ENCODE peak calls at places on chromosomes 7 and 10, in six cellular contexts. Y is heart left ventricle, D is IMR-90, A is AG04450, J is A549, X is psoas muscle. O is an unnamed sample.

GRCh38 chr7:37592366-37592765 is 91.2 kb upstream of the GPR141 start:
- DNase-seq in Y (no peak), X (no peak), D (no peak), A (no peak), J (no peak), O (no peak)

GRCh38 chr7:22574756-22575517 is 74.9 kb upstream of the STEAP1B start:
- DNase-seq in J (no peak), Y (no peak), D (no peak), X (no peak), A (no peak), O (no peak)

GRCh38 chr7:25720427-25720826 is 431.6 kb upstream of the NFE2L3 start:
- DNase-seq in A (no peak), D (peak), J (peak), Y (no peak), X (no peak), O (no peak)

GRCh38 chr7:140609646-140610045 is 31.0 kb downstream of the DENND2A start:
- DNase-seq in Y (no peak), A (no peak), D (peak), J (no peak), X (no peak), O (no peak)

GRCh38 chr10:33559105-33559504 is 224.6 kb upstream of the NRP1 start:
- DNase-seq in Y (no peak), X (peak), A (peak), J (peak), D (peak), O (no peak)

GRCh38 chr7:137820677-137821420 is 25.9 kb downstream of the DGKI start:
- DNase-seq in J (no peak), A (peak), X (peak), Y (peak), D (peak), O (peak)

GRCh38 chr10:121926669-121927360 is 1.0 kb downstream of the ATE1 start:
- DNase-seq in X (no peak), A (no peak), J (peak), Y (no peak), D (no peak), O (no peak)

GRCh38 chr10:12719365-12719764 is 282.1 kb downstream of the CCDC3 start:
- DNase-seq in X (peak), Y (no peak), A (no peak), J (no peak), D (peak), O (peak)

GRCh38 chr7:137992042-137992737 is 9.7 kb downstream of the CREB3L2 start:
- DNase-seq in A (peak), X (no peak), D (peak), J (no peak), Y (peak), O (no peak)

GRCh38 chr7:30804078-30804661 is 33.0 kb downstream of the MINDY4 start:
- DNase-seq in A (peak), J (no peak), D (peak), X (no peak), Y (no peak), O (no peak)

GRCh38 chr7:101433688-101434087 is 71.0 kb downstream of the COL26A1 start:
- DNase-seq in X (no peak), A (no peak), D (no peak), J (no peak), Y (no peak), O (no peak)

GRCh38 chr7:156012412-156012811 is 200.1 kb upstream of the SHH start:
- DNase-seq in Y (no peak), X (no peak), D (no peak), J (no peak), A (no peak), O (no peak)

GRCh38 chr7:50400114-50400513 is 50.0 kb downstream of the FIGNL1 start:
- DNase-seq in Y (no peak), J (no peak), X (no peak), D (no peak), A (no peak), O (no peak)

GRCh38 chr7:156668130-156668741 is 27.7 kb downstream of the RNF32 start:
- DNase-seq in J (no peak), X (no peak), D (peak), Y (no peak), A (no peak), O (no peak)

GRCh38 chr7:159099217-159099655 is 45.4 kb downstream of the VIPR2 start:
- DNase-seq in A (no peak), Y (peak), D (no peak), X (no peak), J (no peak), O (no peak)

GRCh38 chr10:649445-649797 is 40.0 kb downstream of the DIP2C start:
- DNase-seq in Y (no peak), D (no peak), X (no peak), A (no peak), J (no peak), O (no peak)

GRCh38 chr10:123143162-123143824 is 4.6 kb upstream of the HMX2 start:
- DNase-seq in X (no peak), D (no peak), Y (no peak), A (no peak), J (no peak), O (no peak)

GRCh38 chr7:149854611-149855367 is 16.6 kb downstream of the ZNF862 start:
- DNase-seq in Y (peak), A (no peak), X (no peak), D (peak), J (no peak), O (peak)

GRCh38 chr10:75013007-75013406 is 98.4 kb upstream of the SAMD8 start:
- DNase-seq in J (no peak), D (no peak), X (no peak), A (no peak), Y (no peak), O (no peak)

GRCh38 chr7:120445276-120445675 is 172.3 kb downstream of the KCND2 start:
- DNase-seq in J (no peak), A (no peak), X (no peak), D (no peak), Y (no peak), O (no peak)

GRCh38 chr7:87624628-87625027 is 3.6 kb upstream of the RUNDC3B start:
- DNase-seq in X (no peak), A (no peak), D (no peak), Y (no peak), J (no peak), O (no peak)

GRCh38 chr7:45624392-45624760 is 50.2 kb downstream of the ADCY1 start:
- DNase-seq in X (no peak), A (no peak), J (no peak), D (no peak), Y (no peak), O (no peak)

GRCh38 chr7:94272821-94273583 is 121.7 kb upstream of the COL1A2 start:
- DNase-seq in A (no peak), X (no peak), Y (no peak), J (no peak), D (peak), O (no peak)

GRCh38 chr10:94111367-94111766 is 117.6 kb downstream of the PLCE1 start:
- DNase-seq in A (no peak), Y (no peak), X (no peak), D (no peak), J (no peak), O (no peak)

GRCh38 chr7:23600251-23600650 is 3.1 kb downstream of the CCDC126 start:
- DNase-seq in X (no peak), Y (no peak), D (no peak), A (no peak), J (no peak), O (no peak)

GRCh38 chr7:23597064-23597907 is at the start of gene CCDC126:
- DNase-seq in X (peak), Y (peak), J (peak), A (peak), D (peak), O (peak)

GRCh38 chr7:23597908-23598224 is 684 bp downstream of the CCDC126 start:
- DNase-seq in D (no peak), J (no peak), A (no peak), X (no peak), Y (no peak), O (no peak)

GRCh38 chr7:23594879-23595604 is 2.1 kb upstream of the CCDC126 start:
- DNase-seq in J (no peak), Y (no peak), A (no peak), D (no peak), X (no peak), O (no peak)

GRCh38 chr7:23598321-23598720 is 1.1 kb downstream of the CCDC126 start:
- DNase-seq in D (no peak), A (no peak), X (no peak), Y (no peak), J (no peak), O (no peak)
- H3K27ac ChIP-seq in D (no peak), A (no peak), X (peak), Y (peak), J (peak), O (peak)

DNA sequence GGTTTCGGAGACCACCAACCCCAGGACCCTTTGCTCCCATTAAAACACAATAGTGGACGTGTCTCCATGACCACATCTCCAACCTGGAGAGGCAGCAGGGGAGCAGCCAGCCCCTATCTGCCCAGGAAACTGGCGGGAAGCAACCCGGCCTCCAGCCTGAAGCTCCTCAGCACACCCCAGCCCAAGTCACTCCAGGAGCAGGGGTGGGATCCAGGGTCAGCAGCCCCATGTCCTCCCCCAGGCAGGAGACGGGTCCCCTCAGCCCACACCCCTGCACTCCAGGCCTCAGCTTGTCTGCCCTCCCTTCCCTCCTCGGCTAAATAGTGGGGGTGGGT is 601 bp downstream of the ADAM8 start:
- DNase-seq in Y (no peak), X (no peak), J (no peak), D (no peak), A (no peak), O (no peak)
- H3K27ac ChIP-seq in Y (no peak), X (no peak), J (no peak), D (no peak), A (no peak), O (no peak)

GRCh38 chr7:20188551-20188950 is 28.6 kb downstream of the MACC1 start:
- DNase-seq in X (no peak), A (no peak), D (no peak), J (no peak), Y (no peak), O (no peak)

GRCh38 chr7:20190588-20190987 is 26.6 kb downstream of the MACC1 start:
- DNase-seq in J (no peak), D (no peak), A (no peak), X (no peak), Y (no peak), O (no peak)

GRCh38 chr7:20193242-20193777 is 23.9 kb downstream of the MACC1 start:
- DNase-seq in Y (no peak), X (no peak), D (peak), A (peak), J (no peak), O (no peak)

GRCh38 chr7:20191044-20191867 is 25.9 kb downstream of the MACC1 start:
- DNase-seq in X (no peak), Y (no peak), J (no peak), A (no peak), D (no peak), O (no peak)

GRCh38 chr7:20189852-20190251 is 27.3 kb downstream of the MACC1 start:
- DNase-seq in J (no peak), D (no peak), X (no peak), Y (no peak), A (no peak), O (no peak)
- H3K27ac ChIP-seq in J (no peak), D (no peak), X (no peak), Y (no peak), A (no peak), O (no peak)

GRCh38 chr7:44292418-44292817 is 33.0 kb downstream of the CAMK2B start:
- DNase-seq in X (no peak), A (no peak), Y (no peak), D (no peak), J (no peak), O (no peak)
- H3K27ac ChIP-seq in X (no peak), A (no peak), Y (peak), D (no peak), J (no peak), O (no peak)

DNA sequence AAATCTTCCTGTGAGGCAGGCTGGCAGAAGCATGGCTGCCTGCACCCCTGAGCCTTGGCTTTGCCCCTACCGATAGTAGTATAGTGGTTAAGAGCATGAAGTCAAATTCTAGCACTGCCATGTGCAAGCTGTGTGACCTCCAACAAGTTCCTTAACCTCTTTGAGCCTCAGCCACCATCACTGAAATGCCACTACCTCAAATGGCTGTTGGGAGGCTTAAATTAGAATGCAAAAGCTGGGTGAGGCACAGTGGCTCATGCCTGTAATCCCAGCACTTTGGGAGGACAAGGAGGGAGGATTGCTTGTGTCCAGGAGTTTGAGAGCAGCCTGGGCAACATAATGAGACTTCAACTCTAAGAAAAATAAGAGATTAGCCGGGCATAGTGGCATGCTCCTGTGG is 8.4 kb downstream of the SFRP5 start:
- DNase-seq in D (no peak), J (no peak), X (no peak), Y (no peak), A (no peak), O (no peak)
- H3K27ac ChIP-seq in D (no peak), J (no peak), X (no peak), Y (no peak), A (no peak), O (no peak)

DNA sequence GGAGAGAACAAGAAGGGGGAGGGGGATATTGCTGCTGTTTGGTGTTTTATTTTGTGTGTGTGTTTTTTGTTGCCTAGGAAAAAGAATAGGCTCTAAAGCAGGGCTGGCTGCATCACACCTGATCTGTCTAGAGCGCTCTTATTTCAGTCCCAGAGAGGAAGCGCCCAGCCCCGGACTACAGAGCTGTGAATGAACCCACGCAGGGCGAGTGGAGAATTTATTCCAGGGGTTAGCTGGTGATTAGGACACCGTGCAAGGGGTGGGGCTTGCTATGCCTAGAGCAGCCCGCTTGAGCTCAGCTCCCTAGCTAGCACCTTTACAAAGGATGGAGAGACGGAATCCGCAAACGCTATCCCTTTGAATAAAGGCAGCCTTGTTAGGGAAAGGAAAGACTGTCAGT is 642 bp upstream of the FAM13C start:
- DNase-seq in D (peak), X (peak), J (no peak), A (no peak), Y (peak), O (peak)
- H3K27ac ChIP-seq in D (no peak), X (peak), J (no peak), A (no peak), Y (peak), O (peak)

DNA sequence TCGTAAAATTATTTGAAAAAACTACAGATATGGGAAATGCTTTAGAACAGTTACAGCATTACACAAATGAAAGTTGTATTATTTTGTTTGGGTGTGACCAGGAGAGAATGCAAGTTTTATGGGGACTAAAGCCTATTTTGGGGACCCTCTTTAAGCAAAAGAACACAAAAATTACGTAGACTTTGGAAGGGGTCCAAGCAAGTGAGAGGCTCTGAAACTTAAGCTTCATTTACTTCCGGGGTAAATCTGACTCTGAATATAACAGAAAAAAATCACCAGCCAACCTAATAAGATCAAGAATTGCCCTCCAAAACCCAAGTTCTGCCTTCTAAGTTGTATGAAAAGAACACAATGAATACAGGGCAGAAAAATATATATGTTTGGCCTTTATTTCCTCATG is 133.5 kb downstream of the CPEB3 start:
- DNase-seq in X (no peak), D (no peak), A (no peak), J (no peak), Y (no peak), O (no peak)
- H3K27ac ChIP-seq in X (peak), D (no peak), A (no peak), J (no peak), Y (no peak), O (no peak)

GRCh38 chr10:17024461-17024860 is 105.2 kb downstream of the CUBN start:
- DNase-seq in D (no peak), J (no peak), A (no peak), X (no peak), Y (no peak), O (no peak)
- H3K27ac ChIP-seq in D (peak), J (no peak), A (peak), X (no peak), Y (peak), O (no peak)